ENCODE peak calls at places on chromosomes 7 and 10, in nine cellular contexts. O is ascending aorta; M is CD8-positive, alpha-beta T cell; K is skeletal muscle cell; U is breast epithelium; F is bronchial epithelial cell; W is astrocyte; Y is coronary artery; H is activated T-cell treated with anti-CD3 and anti-CD28 coated beads for 1 hour. R is an unnamed sample.

GRCh38 chr7:585229-585711 is 65.6 kb upstream of the PDGFA start:
- DNase-seq in O (no peak), M (no peak), K (no peak), U (no peak), F (no peak), W (no peak), Y (no peak), H (no peak), R (no peak)

GRCh38 chr7:40885503-40885902 is 750.7 kb downstream of the SUGCT start:
- DNase-seq in O (no peak), M (no peak), K (no peak), U (no peak), F (peak), W (peak), Y (no peak), H (no peak), R (no peak)

GRCh38 chr7:50720295-50720694 is 62.4 kb downstream of the GRB10 start:
- DNase-seq in O (no peak), M (no peak), K (no peak), U (no peak), F (no peak), W (no peak), Y (no peak), H (no peak), R (no peak)

GRCh38 chr7:115087437-115087836 is 165.5 kb downstream of the MDFIC start:
- DNase-seq in O (no peak), M (no peak), K (peak), U (no peak), F (peak), W (peak), Y (no peak), H (no peak), R (no peak)

GRCh38 chr10:21488246-21488953 is 37.1 kb downstream of the SKIDA1 start:
- DNase-seq in O (no peak), M (no peak), K (peak), U (no peak), F (no peak), W (no peak), Y (no peak), H (no peak), R (no peak)

GRCh38 chr7:138350701-138351357 is 109.2 kb upstream of the TRIM24 start:
- DNase-seq in O (no peak), M (no peak), K (no peak), U (no peak), F (no peak), W (peak), Y (no peak), H (no peak), R (no peak)

GRCh38 chr7:146131701-146132100 is 15.1 kb downstream of the CNTNAP2 start:
- DNase-seq in O (no peak), M (no peak), K (no peak), U (no peak), F (no peak), W (no peak), Y (no peak), H (no peak), R (no peak)

GRCh38 chr10:69517271-69517848 is 55.9 kb downstream of the NEUROG3 start:
- DNase-seq in O (no peak), M (no peak), K (no peak), U (no peak), F (no peak), W (no peak), Y (no peak), H (no peak), R (no peak)

GRCh38 chr10:118307237-118307636 is 34.9 kb downstream of the FAM204A start:
- DNase-seq in O (no peak), M (no peak), K (no peak), U (no peak), F (no peak), W (no peak), Y (no peak), H (no peak), R (no peak)

GRCh38 chr7:134941185-134941900 is 45.0 kb upstream of the AGBL3 start:
- DNase-seq in O (no peak), M (no peak), K (peak), U (peak), F (peak), W (peak), Y (no peak), H (no peak), R (no peak)

GRCh38 chr10:130957423-130957822 is 354.1 kb downstream of the TCERG1L start:
- DNase-seq in O (no peak), M (peak), K (no peak), U (no peak), F (no peak), W (no peak), Y (no peak), H (no peak), R (no peak)

GRCh38 chr7:2256306-2257045 is 14.4 kb downstream of the NUDT1 start:
- DNase-seq in O (no peak), M (no peak), K (no peak), U (no peak), F (no peak), W (no peak), Y (no peak), H (no peak), R (no peak)